ENCODE peak calls at places on chromosomes 5 and 9, in eight cellular contexts. One of them, this sample, is unnamed.

GRCh38 chr9:81132318-81132717 is 557.0 kb downstream of the TLE1 start:
- DNase-seq in H54: no peak
- DNase-seq in ovary: no peak
- DNase-seq in A549: no peak
- DNase-seq in heart left ventricle: no peak
- DNase-seq in Peyer's patch: no peak
- DNase-seq in GM12891: no peak
- DNase-seq in body of pancreas: no peak
- DNase-seq in this sample: no peak

GRCh38 chr5:169697518-169697890 is 60.4 kb downstream of the DOCK2 start:
- DNase-seq in H54: no peak
- DNase-seq in ovary: no peak
- DNase-seq in A549: no peak
- DNase-seq in heart left ventricle: no peak
- DNase-seq in Peyer's patch: no peak
- DNase-seq in GM12891: no peak
- DNase-seq in body of pancreas: no peak
- DNase-seq in this sample: no peak

GRCh38 chr9:18606831-18607230 is 132.9 kb downstream of the ADAMTSL1 start:
- DNase-seq in H54: no peak
- DNase-seq in ovary: no peak
- DNase-seq in A549: no peak
- DNase-seq in heart left ventricle: no peak
- DNase-seq in Peyer's patch: no peak
- DNase-seq in GM12891: no peak
- DNase-seq in body of pancreas: no peak
- DNase-seq in this sample: no peak

GRCh38 chr5:124572973-124573372 is 173.5 kb downstream of the ZNF608 start:
- DNase-seq in H54: no peak
- DNase-seq in ovary: no peak
- DNase-seq in A549: no peak
- DNase-seq in heart left ventricle: no peak
- DNase-seq in Peyer's patch: no peak
- DNase-seq in GM12891: no peak
- DNase-seq in body of pancreas: no peak
- DNase-seq in this sample: no peak

GRCh38 chr9:72858089-72858912 is 94.6 kb downstream of the ALDH1A1 start:
- DNase-seq in H54: no peak
- DNase-seq in ovary: no peak
- DNase-seq in A549: peak
- DNase-seq in heart left ventricle: no peak
- DNase-seq in Peyer's patch: peak
- DNase-seq in GM12891: no peak
- DNase-seq in body of pancreas: peak
- DNase-seq in this sample: peak

GRCh38 chr9:97385626-97386264 is 26.2 kb upstream of the TDRD7 start:
- DNase-seq in H54: no peak
- DNase-seq in ovary: no peak
- DNase-seq in A549: no peak
- DNase-seq in heart left ventricle: no peak
- DNase-seq in Peyer's patch: no peak
- DNase-seq in GM12891: no peak
- DNase-seq in body of pancreas: no peak
- DNase-seq in this sample: no peak

GRCh38 chr5:160542281-160542680 is 120.6 kb downstream of the PTTG1 start:
- DNase-seq in H54: no peak
- DNase-seq in ovary: no peak
- DNase-seq in A549: no peak
- DNase-seq in heart left ventricle: no peak
- DNase-seq in Peyer's patch: no peak
- DNase-seq in GM12891: no peak
- DNase-seq in body of pancreas: no peak
- DNase-seq in this sample: no peak

GRCh38 chr9:135499326-135500070 is 984 bp upstream of the MRPS2 start:
- DNase-seq in H54: peak
- DNase-seq in ovary: peak
- DNase-seq in A549: peak
- DNase-seq in heart left ventricle: peak
- DNase-seq in Peyer's patch: peak
- DNase-seq in GM12891: peak
- DNase-seq in body of pancreas: peak
- DNase-seq in this sample: peak

GRCh38 chr9:14144215-14144614 is 169.7 kb downstream of the NFIB start:
- DNase-seq in H54: no peak
- DNase-seq in ovary: no peak
- DNase-seq in A549: no peak
- DNase-seq in heart left ventricle: no peak
- DNase-seq in Peyer's patch: no peak
- DNase-seq in GM12891: no peak
- DNase-seq in body of pancreas: no peak
- DNase-seq in this sample: no peak

GRCh38 chr5:159884917-159885620 is 31.2 kb upstream of the ADRA1B start:
- DNase-seq in H54: no peak
- DNase-seq in ovary: no peak
- DNase-seq in A549: no peak
- DNase-seq in heart left ventricle: no peak
- DNase-seq in Peyer's patch: no peak
- DNase-seq in GM12891: no peak
- DNase-seq in body of pancreas: no peak
- DNase-seq in this sample: no peak

GRCh38 chr5:163626904-163627434 is 121.5 kb downstream of the MAT2B start:
- DNase-seq in H54: no peak
- DNase-seq in ovary: no peak
- DNase-seq in A549: no peak
- DNase-seq in heart left ventricle: no peak
- DNase-seq in Peyer's patch: no peak
- DNase-seq in GM12891: no peak
- DNase-seq in body of pancreas: no peak
- DNase-seq in this sample: no peak

GRCh38 chr9:127528407-127529251 is 77.3 kb downstream of the LRSAM1 start:
- DNase-seq in H54: no peak
- DNase-seq in ovary: peak
- DNase-seq in A549: no peak
- DNase-seq in heart left ventricle: no peak
- DNase-seq in Peyer's patch: no peak
- DNase-seq in GM12891: no peak
- DNase-seq in body of pancreas: no peak
- DNase-seq in this sample: no peak

GRCh38 chr9:29697011-29697410 is 2123.7 kb upstream of the C9orf72 start:
- DNase-seq in H54: no peak
- DNase-seq in ovary: no peak
- DNase-seq in A549: no peak
- DNase-seq in heart left ventricle: no peak
- DNase-seq in Peyer's patch: no peak
- DNase-seq in GM12891: no peak
- DNase-seq in body of pancreas: no peak
- DNase-seq in this sample: no peak

GRCh38 chr9:75455444-75455921 is 367.2 kb downstream of the OSTF1 start:
- DNase-seq in H54: no peak
- DNase-seq in ovary: no peak
- DNase-seq in A549: no peak
- DNase-seq in heart left ventricle: no peak
- DNase-seq in Peyer's patch: no peak
- DNase-seq in GM12891: no peak
- DNase-seq in body of pancreas: no peak
- DNase-seq in this sample: no peak

GRCh38 chr5:64518784-64519183 is 13.0 kb downstream of the RGS7BP start:
- DNase-seq in H54: no peak
- DNase-seq in ovary: no peak
- DNase-seq in A549: no peak
- DNase-seq in heart left ventricle: no peak
- DNase-seq in Peyer's patch: no peak
- DNase-seq in GM12891: no peak
- DNase-seq in body of pancreas: no peak
- DNase-seq in this sample: no peak

GRCh38 chr9:77589046-77589795 is 58.9 kb downstream of the GNA14 start:
- DNase-seq in H54: no peak
- DNase-seq in ovary: no peak
- DNase-seq in A549: peak
- DNase-seq in heart left ventricle: no peak
- DNase-seq in Peyer's patch: no peak
- DNase-seq in GM12891: no peak
- DNase-seq in body of pancreas: no peak
- DNase-seq in this sample: no peak

GRCh38 chr9:97853844-97854695 is 1.0 kb downstream of the FOXE1 start:
- DNase-seq in H54: no peak
- DNase-seq in ovary: no peak
- DNase-seq in A549: peak
- DNase-seq in heart left ventricle: no peak
- DNase-seq in Peyer's patch: no peak
- DNase-seq in GM12891: no peak
- DNase-seq in body of pancreas: no peak
- DNase-seq in this sample: peak

GRCh38 chr5:92800360-92800759 is 780.7 kb downstream of the NR2F1-AS1 start:
- DNase-seq in H54: no peak
- DNase-seq in ovary: no peak
- DNase-seq in A549: peak
- DNase-seq in heart left ventricle: no peak
- DNase-seq in Peyer's patch: no peak
- DNase-seq in GM12891: no peak
- DNase-seq in body of pancreas: no peak
- DNase-seq in this sample: no peak

GRCh38 chr5:67165524-67166459 is 30.8 kb downstream of the CD180 start:
- DNase-seq in H54: no peak
- DNase-seq in ovary: peak
- DNase-seq in A549: peak
- DNase-seq in heart left ventricle: peak
- DNase-seq in Peyer's patch: peak
- DNase-seq in GM12891: peak
- DNase-seq in body of pancreas: peak
- DNase-seq in this sample: peak

GRCh38 chr5:154654484-154655375 is 100.4 kb upstream of the LARP1 start:
- DNase-seq in H54: no peak
- DNase-seq in ovary: no peak
- DNase-seq in A549: no peak
- DNase-seq in heart left ventricle: no peak
- DNase-seq in Peyer's patch: no peak
- DNase-seq in GM12891: no peak
- DNase-seq in body of pancreas: no peak
- DNase-seq in this sample: peak

DNA sequence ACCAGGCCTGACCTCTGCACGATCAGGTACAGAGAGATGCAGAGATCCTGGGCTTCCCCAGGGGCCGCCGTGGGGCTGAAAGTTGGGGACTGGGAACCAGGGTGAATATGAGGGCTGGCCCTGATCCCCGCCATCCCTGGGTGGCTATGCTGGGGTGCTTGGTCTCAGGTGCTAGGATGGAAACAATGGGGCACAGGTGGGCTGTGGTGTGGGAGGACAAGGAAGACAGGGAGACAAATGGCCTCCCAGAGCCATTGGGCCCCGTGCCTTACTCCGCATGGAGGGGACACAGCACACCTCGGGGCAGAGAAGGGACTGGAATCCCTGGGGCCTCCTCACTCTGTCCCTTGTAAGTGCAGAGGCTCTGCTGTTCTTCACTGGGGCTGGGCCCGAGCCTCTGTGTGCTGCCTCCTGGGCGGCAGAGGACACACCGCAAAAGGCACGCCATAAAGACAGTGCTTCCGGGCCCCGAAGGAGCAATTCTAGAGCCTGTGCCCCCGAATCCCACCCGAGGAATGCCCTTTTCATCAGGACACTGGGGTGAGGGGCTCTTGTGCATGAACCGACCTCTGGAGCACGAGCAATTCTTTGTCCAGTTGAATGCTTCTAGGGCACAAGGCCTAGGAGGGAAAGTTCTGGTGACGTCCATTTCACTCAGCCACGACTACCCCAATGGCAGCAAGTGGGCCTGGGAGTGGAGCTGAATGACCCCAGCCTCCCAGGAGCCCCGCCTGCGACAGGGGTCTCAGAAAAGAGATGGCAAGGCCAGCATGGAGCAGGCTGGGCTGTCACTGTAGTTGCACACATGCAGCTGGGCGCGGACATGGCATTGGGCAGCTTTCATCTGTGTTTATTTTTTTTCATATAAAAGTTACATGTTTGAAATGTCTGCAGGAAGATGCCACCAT is 30.9 kb downstream of the PRRT1B start:
- DNase-seq in H54: no peak
- DNase-seq in ovary: no peak
- DNase-seq in A549: no peak
- DNase-seq in heart left ventricle: no peak
- DNase-seq in Peyer's patch: no peak
- DNase-seq in GM12891: no peak
- DNase-seq in body of pancreas: no peak
- DNase-seq in this sample: no peak
- TF ChIP-seq POLR2A in H54: no peak
- TF ChIP-seq POLR2A in ovary: no peak
- TF ChIP-seq POLR2A in A549: no peak
- TF ChIP-seq POLR2A in heart left ventricle: no peak
- TF ChIP-seq POLR2A in Peyer's patch: no peak
- TF ChIP-seq POLR2A in GM12891: no peak
- TF ChIP-seq POLR2A in body of pancreas: no peak
- TF ChIP-seq POLR2A in this sample: no peak

GRCh38 chr5:51382759-51383493 is at the start of gene ISL1:
- DNase-seq in H54: no peak
- DNase-seq in ovary: no peak
- DNase-seq in A549: peak
- DNase-seq in heart left ventricle: no peak
- DNase-seq in Peyer's patch: peak
- DNase-seq in GM12891: no peak
- DNase-seq in body of pancreas: peak
- DNase-seq in this sample: peak
- TF ChIP-seq POLR2A in H54: no peak
- TF ChIP-seq POLR2A in ovary: no peak
- TF ChIP-seq POLR2A in A549: no peak
- TF ChIP-seq POLR2A in heart left ventricle: no peak
- TF ChIP-seq POLR2A in Peyer's patch: no peak
- TF ChIP-seq POLR2A in GM12891: no peak
- TF ChIP-seq POLR2A in body of pancreas: peak
- TF ChIP-seq POLR2A in this sample: no peak

DNA sequence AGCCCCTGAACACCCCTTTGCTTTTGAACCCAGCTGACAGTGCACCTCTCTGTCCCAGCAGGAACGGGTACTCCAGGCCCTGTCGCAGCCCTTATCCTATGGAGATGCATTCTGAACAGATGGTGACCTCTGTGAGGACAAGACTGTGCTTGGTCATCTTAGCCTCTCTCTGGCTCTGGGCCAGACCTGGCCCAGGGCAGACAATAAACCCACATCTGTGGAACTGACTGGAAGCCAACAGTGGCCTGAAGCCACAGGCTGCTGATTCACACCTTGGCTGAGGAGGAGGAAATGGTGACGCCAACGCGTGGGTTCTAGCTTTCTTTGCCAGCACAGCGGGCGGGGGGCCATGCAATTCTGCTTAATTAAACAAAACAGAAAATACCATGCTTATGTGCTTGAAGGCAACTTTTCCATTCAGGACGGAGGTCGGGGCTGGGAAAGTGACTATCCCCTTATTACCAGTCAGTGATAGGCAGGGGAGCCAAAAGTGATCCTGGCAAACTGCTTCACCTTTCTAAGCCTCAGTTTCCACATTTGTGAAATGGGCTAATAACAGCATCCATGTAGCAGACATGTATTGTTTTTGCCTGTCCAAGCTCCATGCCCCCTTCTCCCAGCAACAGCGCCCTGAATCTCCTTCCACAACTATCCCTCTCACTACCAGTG is 10.8 kb downstream of the SH3PXD2B start:
- DNase-seq in H54: peak
- DNase-seq in ovary: peak
- DNase-seq in A549: peak
- DNase-seq in heart left ventricle: peak
- DNase-seq in Peyer's patch: peak
- DNase-seq in GM12891: no peak
- DNase-seq in body of pancreas: peak
- DNase-seq in this sample: no peak
- TF ChIP-seq POLR2A in H54: no peak
- TF ChIP-seq POLR2A in ovary: no peak
- TF ChIP-seq POLR2A in A549: no peak
- TF ChIP-seq POLR2A in heart left ventricle: no peak
- TF ChIP-seq POLR2A in Peyer's patch: no peak
- TF ChIP-seq POLR2A in GM12891: no peak
- TF ChIP-seq POLR2A in body of pancreas: no peak
- TF ChIP-seq POLR2A in this sample: no peak

GRCh38 chr5:100535060-100536005 is at the start of gene FAM174A:
- DNase-seq in H54: peak
- DNase-seq in ovary: peak
- DNase-seq in A549: peak
- DNase-seq in heart left ventricle: peak
- DNase-seq in Peyer's patch: peak
- DNase-seq in GM12891: peak
- DNase-seq in body of pancreas: peak
- DNase-seq in this sample: peak
- TF ChIP-seq POLR2A in H54: peak
- TF ChIP-seq POLR2A in ovary: peak
- TF ChIP-seq POLR2A in A549: peak
- TF ChIP-seq POLR2A in heart left ventricle: peak
- TF ChIP-seq POLR2A in Peyer's patch: peak
- TF ChIP-seq POLR2A in GM12891: peak
- TF ChIP-seq POLR2A in body of pancreas: peak
- TF ChIP-seq POLR2A in this sample: peak